ENCODE peak calls at places on chromosomes 12 and 14, in seven cellular contexts. R is HCT116, K is IMR-90, J is adipocyte, O is H1, A is astrocyte, Q is Karpas-422. C is an unnamed sample.

GRCh38 chr12:14982986-14983385 is 10.1 kb downstream of the PDE6H start:
- DNase-seq in J (no peak), K (no peak), A (no peak), O (no peak), R (no peak), Q (peak), C (no peak)

GRCh38 chr12:92400006-92400405 is 254.4 kb upstream of the BTG1 start:
- DNase-seq in Q (no peak), J (no peak), A (no peak), O (no peak), K (no peak), R (no peak), C (no peak)

GRCh38 chr14:89813485-89814080 is 140.9 kb downstream of the EFCAB11 start:
- DNase-seq in K (peak), O (no peak), Q (no peak), R (no peak), A (peak), J (peak), C (no peak)

GRCh38 chr14:30484976-30485375 is 74.0 kb upstream of the G2E3 start:
- DNase-seq in Q (no peak), J (no peak), A (no peak), O (no peak), R (no peak), K (no peak), C (no peak)

GRCh38 chr14:28142400-28143015 is 624.1 kb upstream of the FOXG1 start:
- DNase-seq in O (no peak), Q (no peak), K (no peak), J (peak), A (no peak), R (no peak), C (no peak)

GRCh38 chr12:52531563-52532300 is 11.5 kb upstream of the KRT5 start:
- DNase-seq in O (no peak), A (no peak), J (no peak), Q (peak), K (no peak), R (no peak), C (no peak)

GRCh38 chr14:90567991-90568390 is 171.2 kb downstream of the CALM1 start:
- DNase-seq in J (no peak), A (no peak), K (no peak), Q (no peak), O (no peak), R (no peak), C (no peak)

GRCh38 chr12:103495158-103495782 is 498 bp downstream of the C12orf42 start:
- DNase-seq in O (peak), A (no peak), R (no peak), K (no peak), J (no peak), Q (no peak), C (peak)

GRCh38 chr14:91906374-91906773 is 39.0 kb upstream of the TC2N start:
- DNase-seq in Q (no peak), R (no peak), O (no peak), K (no peak), J (no peak), A (no peak), C (no peak)

GRCh38 chr12:116861331-116861730 is 19.9 kb downstream of the HRK start:
- DNase-seq in A (peak), O (no peak), Q (peak), J (peak), R (no peak), K (peak), C (no peak)

GRCh38 chr14:74325446-74325845 is 22.7 kb upstream of the ABCD4 start:
- DNase-seq in A (no peak), J (no peak), Q (no peak), R (no peak), K (no peak), O (no peak), C (no peak)

GRCh38 chr12:46792925-46793324 is 32.9 kb downstream of the SLC38A4 start:
- DNase-seq in A (no peak), R (no peak), Q (no peak), O (no peak), K (no peak), J (no peak), C (no peak)

GRCh38 chr12:124315316-124315924 is 20.5 kb downstream of the RFLNA start:
- DNase-seq in J (no peak), Q (no peak), O (no peak), A (no peak), R (no peak), K (no peak), C (no peak)

GRCh38 chr12:51620448-51620847 is 29.4 kb downstream of the SCN8A start:
- DNase-seq in J (peak), O (no peak), K (peak), Q (no peak), R (no peak), A (peak), C (no peak)

GRCh38 chr12:97097734-97098133 is 190.7 kb downstream of the NEDD1 start:
- DNase-seq in O (no peak), K (no peak), R (no peak), J (no peak), Q (no peak), A (no peak), C (no peak)

GRCh38 chr12:113292091-113292490 is 42.8 kb downstream of the SLC8B1 start:
- DNase-seq in J (peak), A (peak), Q (no peak), K (peak), O (no peak), R (no peak), C (no peak)

GRCh38 chr14:26841920-26842741 is 244.3 kb upstream of the NOVA1 start:
- DNase-seq in K (peak), O (no peak), A (peak), R (no peak), Q (peak), J (peak), C (no peak)

GRCh38 chr14:32481707-32482106 is 152.6 kb downstream of the AKAP6 start:
- DNase-seq in O (no peak), K (no peak), R (no peak), Q (no peak), A (no peak), J (no peak), C (no peak)

GRCh38 chr14:50697659-50698290 is 29.7 kb upstream of the SAV1 start:
- DNase-seq in Q (no peak), A (peak), J (no peak), K (peak), R (no peak), O (no peak), C (no peak)

GRCh38 chr12:96578526-96579125 is 89.2 kb downstream of the CFAP54 start:
- DNase-seq in Q (peak), A (peak), K (peak), O (no peak), R (peak), J (peak), C (peak)

GRCh38 chr12:86744547-86745212 is 488.5 kb upstream of the MGAT4C start:
- DNase-seq in R (no peak), J (no peak), A (no peak), K (no peak), O (no peak), Q (no peak), C (no peak)

GRCh38 chr14:36498938-36499337 is 21.1 kb downstream of the NKX2-1 start:
- DNase-seq in K (no peak), R (no peak), Q (no peak), A (no peak), O (no peak), J (no peak), C (no peak)

DNA sequence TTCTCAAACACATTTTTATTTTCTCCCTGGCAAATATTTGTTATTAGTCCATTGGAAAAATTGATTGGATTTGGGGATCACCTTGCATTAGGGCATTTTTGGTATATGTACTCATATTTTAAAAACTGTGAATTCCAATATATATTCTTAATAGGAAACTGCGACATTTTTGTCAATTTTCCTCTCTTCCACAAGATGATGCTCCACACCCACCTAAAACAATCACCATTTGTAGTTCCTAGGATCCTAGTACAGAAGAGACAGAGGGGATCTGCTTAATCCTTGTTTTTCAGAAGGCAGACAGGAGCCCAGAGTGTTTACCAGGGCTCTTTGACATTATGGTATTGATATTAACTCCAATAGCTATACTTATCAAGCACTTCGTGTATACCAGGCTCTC is 22.8 kb upstream of the OASL start:
- DNase-seq in Q (no peak), A (no peak), J (peak), R (peak), O (no peak), K (peak), C (no peak)
- H3K9ac ChIP-seq in Q (no peak), A (no peak), J (no peak), R (no peak), O (no peak), K (no peak), C (no peak)

GRCh38 chr12:28104893-28105864 is 85.1 kb upstream of the CCDC91 start:
- DNase-seq in Q (no peak), R (no peak), K (no peak), A (peak), J (no peak), O (no peak), C (no peak)
- H3K9ac ChIP-seq in Q (no peak), R (no peak), K (no peak), A (no peak), J (no peak), O (no peak), C (no peak)

DNA sequence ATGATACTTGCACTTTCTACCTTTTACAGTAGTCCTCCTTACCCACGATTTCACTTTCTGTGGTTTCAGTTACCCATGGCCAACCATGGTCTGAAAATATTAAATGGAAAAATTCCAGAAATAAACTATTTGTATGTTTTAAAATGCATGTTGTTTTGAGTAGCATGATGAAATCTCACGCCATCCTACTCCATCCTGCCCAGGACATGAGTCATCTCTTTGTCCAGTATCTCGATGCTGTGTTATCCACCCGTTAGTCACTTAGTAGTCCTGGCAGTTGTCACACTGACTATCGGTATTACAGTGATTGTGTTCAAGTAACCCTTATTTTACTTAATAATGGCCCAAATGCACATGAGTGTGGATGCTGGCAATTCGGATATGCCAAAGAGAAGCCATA is 22.4 kb downstream of the SYT1 start:
- DNase-seq in Q (no peak), J (peak), A (peak), R (peak), K (peak), O (no peak), C (no peak)
- H3K9ac ChIP-seq in Q (no peak), J (no peak), A (peak), R (peak), K (no peak), O (no peak), C (no peak)

DNA sequence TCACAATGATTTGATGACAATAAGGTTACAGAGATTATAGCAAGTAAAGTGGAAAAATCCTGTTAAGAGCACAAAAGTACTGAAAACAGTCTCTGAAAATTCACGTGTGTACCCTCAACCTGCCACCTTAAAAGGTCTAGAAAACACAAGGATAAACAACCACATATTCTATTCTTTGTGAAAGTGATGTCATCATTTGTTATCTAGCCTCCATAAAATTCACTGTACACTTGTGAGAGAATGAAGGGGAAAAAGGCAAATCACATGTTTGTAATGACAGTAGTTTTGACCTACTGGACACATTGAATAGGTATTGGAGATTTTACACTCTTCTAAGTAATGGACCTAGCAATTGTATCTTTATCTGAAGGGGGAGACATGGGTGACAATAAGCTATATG is 4.0 kb downstream of the PTGDR start:
- DNase-seq in J (no peak), K (no peak), O (no peak), Q (no peak), R (no peak), A (no peak), C (no peak)
- H3K9ac ChIP-seq in J (no peak), K (no peak), O (no peak), Q (no peak), R (no peak), A (no peak), C (no peak)